ENCODE peak calls at places on chromosomes 16 and 17, in nine cellular contexts. C is EL; M is A549; P is stomach; Y is Calu3; G is AML-193; B is NCI-H1417; E is stimulated activated CD8-positive, alpha-beta memory T cell treated with anti-CD3 and anti-CD28 coated beads, Interleukin-4, amount 100 ng/mL, for 1 hour; Z is dorsolateral prefrontal cortex. V is an unnamed sample.

GRCh38 chr17:72404872-72405271 is 284.1 kb downstream of the SOX9 start:
- DNase-seq in C (peak; percentile 64), M (no peak), P (no peak), Y (no peak), G (no peak), B (no peak), E (no peak), Z (no peak), V (no peak)

GRCh38 chr16:68377221-68377620 is 66.4 kb downstream of the PRMT7 start:
- DNase-seq in C (no peak), M (no peak), P (no peak), Y (no peak), G (no peak), B (no peak), E (no peak), Z (no peak), V (no peak)

GRCh38 chr16:8867483-8868271 is 1.1 kb downstream of the CARHSP1 start:
- DNase-seq in C (peak; percentile 38), M (no peak), P (peak; percentile 62), Y (peak; percentile 64), G (no peak), B (peak; percentile 67), E (no peak), Z (no peak), V (peak; percentile 75)

GRCh38 chr16:66263168-66263972 is 103.1 kb upstream of the CDH5 start:
- DNase-seq in C (no peak), M (no peak), P (no peak), Y (no peak), G (no peak), B (no peak), E (no peak), Z (no peak), V (no peak)

GRCh38 chr17:81794509-81794908 is 9.4 kb upstream of the GCGR start:
- DNase-seq in C (no peak), M (no peak), P (peak; percentile 73), Y (no peak), G (peak; percentile 51), B (peak; percentile 40), E (no peak), Z (no peak), V (peak; percentile 58)

GRCh38 chr16:52528393-52529080 is 18.4 kb downstream of the TOX3 start:
- DNase-seq in C (no peak), M (no peak), P (peak; percentile 86), Y (peak; percentile 39), G (no peak), B (no peak), E (no peak), Z (no peak), V (no peak)

GRCh38 chr17:10621397-10621796 is 35.7 kb downstream of the MYH3 start:
- DNase-seq in C (no peak), M (no peak), P (no peak), Y (no peak), G (no peak), B (no peak), E (no peak), Z (no peak), V (no peak)

GRCh38 chr17:47246120-47246519 is 7.5 kb upstream of the ITGB3 start:
- DNase-seq in C (no peak), M (no peak), P (no peak), Y (no peak), G (no peak), B (no peak), E (no peak), Z (no peak), V (no peak)

GRCh38 chr17:44152875-44153274 is 11.1 kb downstream of the HROB start:
- DNase-seq in C (no peak), M (no peak), P (no peak), Y (no peak), G (no peak), B (no peak), E (no peak), Z (no peak), V (no peak)

GRCh38 chr17:57902800-57903759 is 52.1 kb downstream of the CUEDC1 start:
- DNase-seq in C (peak; percentile 84), M (peak; percentile 95), P (peak; percentile 95), Y (peak; percentile 84), G (peak; percentile 99), B (peak; percentile 87), E (no peak), Z (peak; percentile 83), V (no peak)

GRCh38 chr17:8581002-8581658 is 49.4 kb downstream of the MYH10 start:
- DNase-seq in C (no peak), M (no peak), P (no peak), Y (no peak), G (no peak), B (peak; percentile 7), E (no peak), Z (no peak), V (no peak)

GRCh38 chr17:47252766-47253512 is 688 bp upstream of the ITGB3 start:
- DNase-seq in C (no peak), M (no peak), P (no peak), Y (no peak), G (no peak), B (no peak), E (no peak), Z (no peak), V (no peak)

GRCh38 chr17:63173903-63174302 is 207.9 kb downstream of the TANC2 start:
- DNase-seq in C (no peak), M (no peak), P (no peak), Y (peak; percentile 2), G (no peak), B (peak; percentile 31), E (no peak), Z (no peak), V (no peak)

GRCh38 chr16:20879175-20880053 is 20.7 kb downstream of the DCUN1D3 start:
- DNase-seq in C (peak; percentile 62), M (peak; percentile 24), P (no peak), Y (no peak), G (no peak), B (no peak), E (no peak), Z (no peak), V (no peak)

GRCh38 chr17:73316919-73317505 is 5.2 kb upstream of the CDC42EP4 start:
- DNase-seq in C (no peak), M (no peak), P (no peak), Y (no peak), G (no peak), B (no peak), E (no peak), Z (no peak), V (no peak)